ENCODE peak calls at places on chromosomes 2 and 18, in eight cellular contexts. One of them, this sample, is unnamed.

GRCh38 chr18:57982372-57983021 is 61.5 kb upstream of the NEDD4L start:
- DNase-seq in CD4-positive, alpha-beta T cell: no peak
- DNase-seq in body of pancreas: no peak
- DNase-seq in RPMI7951: no peak
- DNase-seq in Right ventricle myocardium superior: no peak
- DNase-seq in amygdala: no peak
- DNase-seq in hippocampal formation: no peak
- DNase-seq in AML-193: no peak
- DNase-seq in this sample: no peak

GRCh38 chr2:109185338-109185737 is 56.3 kb downstream of the SH3RF3 start:
- DNase-seq in CD4-positive, alpha-beta T cell: no peak
- DNase-seq in body of pancreas: no peak
- DNase-seq in RPMI7951: peak; percentile 61
- DNase-seq in Right ventricle myocardium superior: peak; percentile 54
- DNase-seq in amygdala: no peak
- DNase-seq in hippocampal formation: no peak
- DNase-seq in AML-193: no peak
- DNase-seq in this sample: no peak

GRCh38 chr2:200466703-200467418 is 43.0 kb downstream of the KCTD18 start:
- DNase-seq in CD4-positive, alpha-beta T cell: no peak
- DNase-seq in body of pancreas: no peak
- DNase-seq in RPMI7951: no peak
- DNase-seq in Right ventricle myocardium superior: no peak
- DNase-seq in amygdala: no peak
- DNase-seq in hippocampal formation: no peak
- DNase-seq in AML-193: peak; percentile 8
- DNase-seq in this sample: no peak

GRCh38 chr2:20689428-20690264 is 22.7 kb downstream of the GDF7 start:
- DNase-seq in CD4-positive, alpha-beta T cell: no peak
- DNase-seq in body of pancreas: no peak
- DNase-seq in RPMI7951: no peak
- DNase-seq in Right ventricle myocardium superior: no peak
- DNase-seq in amygdala: no peak
- DNase-seq in hippocampal formation: no peak
- DNase-seq in AML-193: no peak
- DNase-seq in this sample: no peak

GRCh38 chr2:15579641-15580040 is 12.0 kb upstream of the DDX1 start:
- DNase-seq in CD4-positive, alpha-beta T cell: no peak
- DNase-seq in body of pancreas: no peak
- DNase-seq in RPMI7951: peak; percentile 5
- DNase-seq in Right ventricle myocardium superior: no peak
- DNase-seq in amygdala: no peak
- DNase-seq in hippocampal formation: no peak
- DNase-seq in AML-193: no peak
- DNase-seq in this sample: no peak

GRCh38 chr2:195296490-195296889 is 360.5 kb upstream of the SLC39A10 start:
- DNase-seq in CD4-positive, alpha-beta T cell: no peak
- DNase-seq in body of pancreas: no peak
- DNase-seq in RPMI7951: no peak
- DNase-seq in Right ventricle myocardium superior: no peak
- DNase-seq in amygdala: no peak
- DNase-seq in hippocampal formation: no peak
- DNase-seq in AML-193: no peak
- DNase-seq in this sample: no peak

GRCh38 chr2:29012211-29012681 is 31.1 kb downstream of the TOGARAM2 start:
- DNase-seq in CD4-positive, alpha-beta T cell: peak; percentile 36
- DNase-seq in body of pancreas: peak; percentile 35
- DNase-seq in RPMI7951: no peak
- DNase-seq in Right ventricle myocardium superior: peak; percentile 91
- DNase-seq in amygdala: no peak
- DNase-seq in hippocampal formation: no peak
- DNase-seq in AML-193: peak; percentile 90
- DNase-seq in this sample: peak; percentile 26

GRCh38 chr18:48525671-48526070 is 13.2 kb upstream of the CTIF start:
- DNase-seq in CD4-positive, alpha-beta T cell: no peak
- DNase-seq in body of pancreas: no peak
- DNase-seq in RPMI7951: no peak
- DNase-seq in Right ventricle myocardium superior: no peak
- DNase-seq in amygdala: no peak
- DNase-seq in hippocampal formation: no peak
- DNase-seq in AML-193: no peak
- DNase-seq in this sample: no peak

GRCh38 chr2:157784169-157784822 is 91.8 kb downstream of the ACVR1 start:
- DNase-seq in CD4-positive, alpha-beta T cell: no peak
- DNase-seq in body of pancreas: peak; percentile 70
- DNase-seq in RPMI7951: peak; percentile 55
- DNase-seq in Right ventricle myocardium superior: peak; percentile 63
- DNase-seq in amygdala: no peak
- DNase-seq in hippocampal formation: peak; percentile 22
- DNase-seq in AML-193: no peak
- DNase-seq in this sample: no peak

GRCh38 chr2:150479075-150479915 is 8.2 kb downstream of the RND3 start:
- DNase-seq in CD4-positive, alpha-beta T cell: no peak
- DNase-seq in body of pancreas: no peak
- DNase-seq in RPMI7951: peak; percentile 31
- DNase-seq in Right ventricle myocardium superior: no peak
- DNase-seq in amygdala: no peak
- DNase-seq in hippocampal formation: no peak
- DNase-seq in AML-193: no peak
- DNase-seq in this sample: no peak